ENCODE peak calls at places on chromosomes 4 and X, in eight cellular contexts. Z is NCI-H2171 treated with DMSO at 0.1 percent for 48 hours, T is stomach, X is kidney tubule cell, I is GM13977, J is germinal center, K is NB4, W is NCI-H1105. R is an unnamed sample.

GRCh38 chr4:39320381-39321115 is 45.6 kb downstream of the RFC1 start:
- DNase-seq in Z (no peak), T (no peak), X (peak), I (no peak), J (no peak), K (no peak), W (no peak), R (no peak)

GRCh38 chr4:32789026-32789608 is 2068.9 kb downstream of the PCDH7 start:
- DNase-seq in Z (no peak), T (no peak), X (peak), I (no peak), J (no peak), K (no peak), W (no peak), R (no peak)

GRCh38 chrX:107716816-107717700 is 58.5 kb downstream of the TSC22D3 start:
- DNase-seq in Z (peak), T (peak), X (peak), I (peak), J (peak), K (peak), W (no peak), R (peak)

GRCh38 chr4:106369456-106370060 is 980 bp upstream of the GIMD1 start:
- DNase-seq in Z (peak), T (no peak), X (peak), I (peak), J (peak), K (peak), W (peak), R (peak)

GRCh38 chr4:22473268-22473667 is 42.6 kb downstream of the ADGRA3 start:
- DNase-seq in Z (no peak), T (no peak), X (peak), I (no peak), J (no peak), K (peak), W (no peak), R (no peak)

GRCh38 chr4:186486172-186486571 is 69.2 kb downstream of the MTNR1A start:
- DNase-seq in Z (no peak), T (no peak), X (peak), I (no peak), J (no peak), K (no peak), W (no peak), R (no peak)

GRCh38 chrX:104310084-104310483 is 55.4 kb upstream of the ESX1 start:
- DNase-seq in Z (no peak), T (no peak), X (peak), I (no peak), J (no peak), K (peak), W (no peak), R (no peak)

GRCh38 chr4:119040711-119041185 is 94.9 kb upstream of the MYOZ2 start:
- DNase-seq in Z (no peak), T (no peak), X (peak), I (no peak), J (no peak), K (no peak), W (no peak), R (no peak)

GRCh38 chr4:56787380-56787779 is 34.1 kb downstream of the SPINK2 start:
- DNase-seq in Z (no peak), T (no peak), X (no peak), I (no peak), J (no peak), K (no peak), W (no peak), R (no peak)

GRCh38 chr4:176123710-176124407 is 58.2 kb downstream of the WDR17 start:
- DNase-seq in Z (no peak), T (peak), X (peak), I (peak), J (no peak), K (peak), W (no peak), R (peak)

GRCh38 chr4:23260510-23260909 is 567.8 kb downstream of the GBA3 start:
- DNase-seq in Z (no peak), T (no peak), X (no peak), I (no peak), J (no peak), K (no peak), W (no peak), R (no peak)

GRCh38 chr4:1056671-1057402 is 45.4 kb downstream of the FGFRL1 start:
- DNase-seq in Z (no peak), T (no peak), X (no peak), I (no peak), J (no peak), K (no peak), W (no peak), R (no peak)

GRCh38 chr4:125254111-125254510 is 60.6 kb upstream of the FAT4 start:
- DNase-seq in Z (no peak), T (no peak), X (no peak), I (no peak), J (no peak), K (no peak), W (no peak), R (no peak)

R was measured in MM.1S.